ENCODE peak calls at places on chromosome 10, in five cellular contexts. I is A549, D is GM23338, K is HepG2, W is K562. R is an unnamed sample.

GRCh38 chr10:104931723-104932122 is 290.6 kb downstream of the SORCS3 start:
- DNase-seq in I (no peak), D (no peak), K (no peak), W (no peak), R (no peak)

GRCh38 chr10:66780796-66781195 is 145.0 kb upstream of the LRRTM3 start:
- DNase-seq in I (no peak), D (no peak), K (no peak), W (no peak), R (no peak)

GRCh38 chr10:17064435-17064834 is 65.2 kb downstream of the CUBN start:
- DNase-seq in I (no peak), D (peak), K (no peak), W (no peak), R (no peak)

GRCh38 chr10:127122831-127123230 is 73.6 kb downstream of the INSYN2A start:
- DNase-seq in I (no peak), D (no peak), K (no peak), W (no peak), R (no peak)

GRCh38 chr10:65723525-65723924 is 1202.3 kb upstream of the LRRTM3 start:
- DNase-seq in I (no peak), D (peak), K (no peak), W (no peak), R (no peak)

GRCh38 chr10:82813856-82814255 is 938.9 kb downstream of the NRG3 start:
- DNase-seq in I (no peak), D (no peak), K (peak), W (no peak), R (no peak)

GRCh38 chr10:13560597-13560996 is 26.2 kb upstream of the PRPF18 start:
- DNase-seq in I (no peak), D (no peak), K (no peak), W (no peak), R (no peak)

GRCh38 chr10:133176546-133176945 is 16.5 kb downstream of the KNDC1 start:
- DNase-seq in I (no peak), D (no peak), K (no peak), W (no peak), R (no peak)

GRCh38 chr10:123669901-123670300 is 3.7 kb downstream of the GPR26 start:
- DNase-seq in I (no peak), D (no peak), K (no peak), W (no peak), R (no peak)

GRCh38 chr10:125030567-125031197 is 88.8 kb downstream of the ZRANB1 start:
- DNase-seq in I (no peak), D (no peak), K (no peak), W (no peak), R (no peak)

GRCh38 chr10:126135177-126135576 is 238.8 kb downstream of the FANK1 start:
- DNase-seq in I (no peak), D (peak), K (no peak), W (no peak), R (no peak)

GRCh38 chr10:22710139-22710745 is 4.1 kb downstream of the PIP4K2A start:
- DNase-seq in I (no peak), D (no peak), K (no peak), W (no peak), R (peak)

GRCh38 chr10:128043259-128044045 is 82.8 kb downstream of the MKI67 start:
- DNase-seq in I (no peak), D (no peak), K (no peak), W (no peak), R (no peak)

GRCh38 chr10:6530211-6530840 is 49.8 kb downstream of the PRKCQ start:
- DNase-seq in I (no peak), D (no peak), K (no peak), W (no peak), R (no peak)

GRCh38 chr10:28217848-28218247 is 85.0 kb downstream of the MPP7 start:
- DNase-seq in I (no peak), D (no peak), K (no peak), W (no peak), R (no peak)

GRCh38 chr10:122249303-122249850 is 21.7 kb upstream of the BTBD16 start:
- DNase-seq in I (no peak), D (no peak), K (no peak), W (no peak), R (no peak)

GRCh38 chr10:52353960-52354394 is 39.9 kb downstream of the DKK1 start:
- DNase-seq in I (no peak), D (no peak), K (peak), W (no peak), R (no peak)

GRCh38 chr10:2897619-2898508 is 169.5 kb upstream of the PFKP start:
- DNase-seq in I (no peak), D (no peak), K (no peak), W (no peak), R (no peak)

GRCh38 chr10:13801156-13801906 is 214.6 kb downstream of the PRPF18 start:
- DNase-seq in I (no peak), D (no peak), K (no peak), W (no peak), R (no peak)

GRCh38 chr10:125060851-125061556 is 99.4 kb downstream of the CTBP2 start:
- DNase-seq in I (peak), D (peak), K (peak), W (peak), R (no peak)

GRCh38 chr10:122786269-122786668 is 59.4 kb downstream of the CUZD1 start:
- DNase-seq in I (peak), D (peak), K (peak), W (no peak), R (no peak)

GRCh38 chr10:16867556-16867955 is 50.3 kb upstream of the RSU1 start:
- DNase-seq in I (no peak), D (peak), K (no peak), W (no peak), R (no peak)

GRCh38 chr10:133151528-133151927 is 8.5 kb upstream of the KNDC1 start:
- DNase-seq in I (no peak), D (peak), K (no peak), W (no peak), R (no peak)

GRCh38 chr10:27450225-27450624 is 53.9 kb upstream of the RAB18 start:
- DNase-seq in I (no peak), D (no peak), K (no peak), W (no peak), R (no peak)

GRCh38 chr10:132350946-132351345 is 19.0 kb downstream of the LRRC27 start:
- DNase-seq in I (no peak), D (no peak), K (no peak), W (no peak), R (no peak)

GRCh38 chr10:82757907-82758306 is 882.9 kb downstream of the NRG3 start:
- DNase-seq in I (no peak), D (no peak), K (no peak), W (no peak), R (no peak)

GRCh38 chr10:44756235-44756634 is 154.9 kb upstream of the TMEM72 start:
- DNase-seq in I (no peak), D (no peak), K (no peak), W (no peak), R (no peak)

GRCh38 chr10:33258951-33259350 is 75.5 kb downstream of the NRP1 start:
- DNase-seq in I (no peak), D (no peak), K (no peak), W (no peak), R (no peak)

GRCh38 chr10:11095374-11095785 is 77.7 kb downstream of the CELF2 start:
- DNase-seq in I (no peak), D (peak), K (no peak), W (no peak), R (no peak)

GRCh38 chr10:4283841-4284610 is 499.0 kb upstream of the KLF6 start:
- DNase-seq in I (no peak), D (no peak), K (no peak), W (no peak), R (no peak)

GRCh38 chr10:60914676-60915075 is 29.3 kb downstream of the RHOBTB1 start:
- DNase-seq in I (no peak), D (no peak), K (no peak), W (no peak), R (no peak)

GRCh38 chr10:122446668-122447410 is 7.6 kb upstream of the ARMS2 start:
- DNase-seq in I (peak), D (peak), K (no peak), W (no peak), R (no peak)

GRCh38 chr10:86497621-86498020 is 24.0 kb downstream of the WAPL start:
- DNase-seq in I (no peak), D (no peak), K (no peak), W (no peak), R (no peak)

GRCh38 chr10:86504510-86504909 is 17.1 kb downstream of the WAPL start:
- DNase-seq in I (no peak), D (no peak), K (no peak), W (no peak), R (no peak)

GRCh38 chr10:86498608-86499007 is 23.0 kb downstream of the WAPL start:
- DNase-seq in I (no peak), D (no peak), K (no peak), W (no peak), R (no peak)

GRCh38 chr10:86506062-86506461 is 15.5 kb downstream of the WAPL start:
- DNase-seq in I (no peak), D (no peak), K (no peak), W (no peak), R (no peak)

DNA sequence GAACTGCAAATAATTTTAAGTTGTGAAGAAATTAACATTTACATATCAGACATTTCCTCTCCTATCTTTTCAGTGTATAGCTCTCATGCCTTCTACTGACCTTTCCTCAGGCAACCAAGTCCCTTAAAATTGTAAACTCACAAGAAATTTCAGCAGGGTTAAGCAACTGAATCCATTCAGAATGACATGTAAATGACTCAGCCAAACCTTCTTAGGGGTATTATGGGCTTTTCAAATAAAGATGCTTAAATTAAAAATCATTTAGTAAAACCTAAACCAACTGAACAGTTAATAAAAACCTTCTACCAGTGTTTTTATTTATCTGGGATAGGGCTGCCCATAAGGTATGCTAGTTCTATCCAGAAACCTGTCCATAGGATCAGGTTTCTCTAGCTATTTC is 20.7 kb downstream of the WAPL start:
- DNase-seq in I (no peak), D (no peak), K (no peak), W (no peak), R (no peak)
- TF ChIP-seq JUNB in I (no peak), D (no peak), K (no peak), W (no peak), R (no peak)

GRCh38 chr10:48271323-48271722 is 3.2 kb downstream of the FRMPD2 start:
- DNase-seq in I (no peak), D (no peak), K (no peak), W (no peak), R (no peak)

GRCh38 chr10:48274636-48275035 is at the start of gene FRMPD2:
- DNase-seq in I (no peak), D (no peak), K (no peak), W (no peak), R (no peak)

GRCh38 chr10:48272682-48273081 is 1.8 kb downstream of the FRMPD2 start:
- DNase-seq in I (no peak), D (no peak), K (no peak), W (no peak), R (no peak)

GRCh38 chr10:48275743-48276142 is 1.2 kb upstream of the FRMPD2 start:
- DNase-seq in I (no peak), D (no peak), K (no peak), W (no peak), R (no peak)

GRCh38 chr10:48273741-48274140 is 755 bp downstream of the FRMPD2 start:
- DNase-seq in I (no peak), D (no peak), K (no peak), W (no peak), R (no peak)
- TF ChIP-seq JUNB in I (no peak), D (no peak), K (no peak), W (no peak), R (no peak)

GRCh38 chr10:100826983-100827818 is 81.8 kb downstream of the PAX2 start:
- DNase-seq in I (peak), D (peak), K (no peak), W (peak), R (no peak)
- TF ChIP-seq JUNB in I (no peak), D (no peak), K (no peak), W (no peak), R (no peak)

GRCh38 chr10:1293147-1293546 is 237.0 kb downstream of the WDR37 start:
- DNase-seq in I (no peak), D (no peak), K (no peak), W (no peak), R (no peak)

GRCh38 chr10:1295756-1296480 is 239.7 kb downstream of the WDR37 start:
- DNase-seq in I (no peak), D (no peak), K (no peak), W (no peak), R (no peak)

GRCh38 chr10:1292611-1293021 is 236.4 kb downstream of the WDR37 start:
- DNase-seq in I (no peak), D (peak), K (no peak), W (no peak), R (no peak)

GRCh38 chr10:1293636-1294440 is 237.7 kb downstream of the WDR37 start:
- DNase-seq in I (no peak), D (peak), K (no peak), W (no peak), R (no peak)

GRCh38 chr10:1294748-1295147 is 238.6 kb downstream of the WDR37 start:
- DNase-seq in I (no peak), D (no peak), K (no peak), W (no peak), R (no peak)
- TF ChIP-seq JUNB in I (no peak), D (no peak), K (no peak), W (no peak), R (no peak)

DNA sequence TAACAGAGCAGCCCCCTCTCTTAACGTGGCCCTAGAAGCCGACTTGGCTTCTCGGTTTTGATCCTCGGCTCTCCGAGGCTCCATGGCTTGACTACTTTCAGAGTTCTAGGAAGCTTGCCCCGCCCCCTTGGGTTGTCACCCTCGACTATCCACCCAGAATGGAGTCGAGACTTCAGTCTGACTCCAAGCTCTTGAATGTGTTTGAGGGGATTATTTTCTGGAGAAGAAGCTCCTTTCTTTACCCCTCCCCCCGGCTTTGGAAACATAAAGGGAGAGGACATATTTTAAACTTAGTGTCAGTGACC is 470 bp downstream of the SEC24C start:
- DNase-seq in I (peak), D (peak), K (peak), W (no peak), R (no peak)
- TF ChIP-seq JUNB in I (no peak), D (no peak), K (no peak), W (no peak), R (no peak)

GRCh38 chr10:69007260-69007659 is 18.7 kb downstream of the KIFBP start:
- DNase-seq in I (no peak), D (no peak), K (no peak), W (no peak), R (no peak)

GRCh38 chr10:69005704-69006103 is 17.1 kb downstream of the KIFBP start:
- DNase-seq in I (no peak), D (no peak), K (no peak), W (no peak), R (no peak)

GRCh38 chr10:69009360-69009759 is 20.8 kb downstream of the KIFBP start:
- DNase-seq in I (no peak), D (no peak), K (no peak), W (no peak), R (no peak)

GRCh38 chr10:69010151-69010640 is 21.6 kb downstream of the KIFBP start:
- DNase-seq in I (no peak), D (no peak), K (no peak), W (no peak), R (no peak)

GRCh38 chr10:69004821-69005220 is 16.2 kb downstream of the KIFBP start:
- DNase-seq in I (peak), D (peak), K (peak), W (no peak), R (no peak)
- TF ChIP-seq JUNB in I (no peak), D (no peak), K (no peak), W (no peak), R (no peak)